ENCODE peak calls at places on chromosomes 16 and 17, in five cellular contexts. K, R, P, Q and S are unnamed samples.
A peak's percentile ranks its signal among the peaks of the same experiment; 100 is the strongest.

GRCh38 chr17:59105852-59106462 is 723 bp downstream of the TRIM37 start:
- DNase-seq in K (peak; percentile 77), R (peak; percentile 34), P (peak; percentile 75), Q (peak; percentile 15), S (peak; percentile 33)

GRCh38 chr16:20383106-20384029 is 21.2 kb downstream of the PDILT start:
- DNase-seq in K (peak; percentile 78), R (no peak), P (peak; percentile 86), Q (peak; percentile 25), S (peak; percentile 77)

GRCh38 chr16:4411684-4412083 is 4.7 kb downstream of the CORO7 start:
- DNase-seq in K (peak; percentile 38), R (no peak), P (no peak), Q (no peak), S (no peak)

GRCh38 chr17:44170499-44171201 is at the start of gene ASB16:
- DNase-seq in K (peak; percentile 88), R (peak; percentile 80), P (peak; percentile 52), Q (peak; percentile 17), S (peak; percentile 32)

GRCh38 chr16:87034317-87034716 is 282.9 kb downstream of the C16orf95 start:
- DNase-seq in K (no peak), R (no peak), P (no peak), Q (no peak), S (no peak)

GRCh38 chr16:80680839-80681238 is 123.6 kb downstream of the CDYL2 start:
- DNase-seq in K (no peak), R (no peak), P (no peak), Q (no peak), S (no peak)

GRCh38 chr17:66354472-66354871 is 52.1 kb downstream of the PRKCA start:
- DNase-seq in K (no peak), R (no peak), P (no peak), Q (no peak), S (no peak)

GRCh38 chr17:10278218-10278617 is 79.8 kb upstream of the GAS7 start:
- DNase-seq in K (peak; percentile 61), R (no peak), P (no peak), Q (no peak), S (no peak)

GRCh38 chr16:27597361-27597760 is 47.4 kb downstream of the KATNIP start:
- DNase-seq in K (no peak), R (no peak), P (no peak), Q (no peak), S (no peak)

GRCh38 chr17:48276776-48277175 is 153.2 kb downstream of the SKAP1 start:
- DNase-seq in K (no peak), R (no peak), P (no peak), Q (no peak), S (no peak)

GRCh38 chr17:74429604-74430384 is 2.1 kb upstream of the GPRC5C start:
- DNase-seq in K (peak; percentile 76), R (peak; percentile 81), P (peak; percentile 68), Q (no peak), S (peak; percentile 35)

GRCh38 chr17:31310877-31311276 is 3.0 kb downstream of the EVI2B start:
- DNase-seq in K (no peak), R (no peak), P (no peak), Q (no peak), S (no peak)

GRCh38 chr16:50308237-50308965 is 42.0 kb downstream of the ADCY7 start:
- DNase-seq in K (peak; percentile 43), R (no peak), P (no peak), Q (no peak), S (no peak)

GRCh38 chr17:60554377-60554788 is 28.3 kb upstream of the APPBP2 start:
- DNase-seq in K (no peak), R (no peak), P (no peak), Q (peak; percentile 77), S (no peak)

GRCh38 chr16:9062301-9062700 is 29.1 kb upstream of the HAPSTR1 start:
- DNase-seq in K (no peak), R (no peak), P (no peak), Q (no peak), S (no peak)

GRCh38 chr16:56910654-56911539 is 21.0 kb upstream of the HERPUD1 start:
- DNase-seq in K (no peak), R (no peak), P (peak; percentile 32), Q (no peak), S (no peak)

GRCh38 chr17:38428643-38429371 is 543 bp downstream of the ARHGAP23 start:
- DNase-seq in K (peak; percentile 91), R (no peak), P (no peak), Q (no peak), S (no peak)